ENCODE peak calls at places on chromosomes 1 and 21, in eight cellular contexts. One of them, this sample, is unnamed.

GRCh38 chr1:25697426-25698220 is 81.0 kb downstream of the MAN1C1 start:
- ATAC-seq in K562: no peak
- ATAC-seq in Panc1: no peak
- ATAC-seq in upper lobe of left lung: no peak
- ATAC-seq in HCT116: no peak
- ATAC-seq in HepG2: no peak
- ATAC-seq in GM23338: no peak
- ATAC-seq in GM12878: no peak
- ATAC-seq in this sample: no peak

GRCh38 chr1:61301824-61302652 is 219.7 kb downstream of the NFIA start:
- ATAC-seq in K562: no peak
- ATAC-seq in Panc1: no peak
- ATAC-seq in upper lobe of left lung: peak
- ATAC-seq in HCT116: no peak
- ATAC-seq in HepG2: peak
- ATAC-seq in GM23338: peak
- ATAC-seq in GM12878: no peak
- ATAC-seq in this sample: peak

GRCh38 chr21:26887241-26887640 is 42.0 kb upstream of the ADAMTS1 start:
- ATAC-seq in K562: no peak
- ATAC-seq in Panc1: no peak
- ATAC-seq in upper lobe of left lung: no peak
- ATAC-seq in HCT116: no peak
- ATAC-seq in HepG2: no peak
- ATAC-seq in GM23338: no peak
- ATAC-seq in GM12878: no peak
- ATAC-seq in this sample: no peak

GRCh38 chr1:37630426-37631038 is 4.2 kb downstream of the RSPO1 start:
- ATAC-seq in K562: no peak
- ATAC-seq in Panc1: no peak
- ATAC-seq in upper lobe of left lung: no peak
- ATAC-seq in HCT116: no peak
- ATAC-seq in HepG2: no peak
- ATAC-seq in GM23338: peak
- ATAC-seq in GM12878: peak
- ATAC-seq in this sample: no peak

GRCh38 chr21:20519076-20519475 is 479.1 kb upstream of the NCAM2 start:
- ATAC-seq in K562: no peak
- ATAC-seq in Panc1: no peak
- ATAC-seq in upper lobe of left lung: no peak
- ATAC-seq in HCT116: no peak
- ATAC-seq in HepG2: no peak
- ATAC-seq in GM23338: no peak
- ATAC-seq in GM12878: no peak
- ATAC-seq in this sample: no peak

GRCh38 chr1:226975259-226975908 is 35.3 kb downstream of the COQ8A start:
- ATAC-seq in K562: no peak
- ATAC-seq in Panc1: no peak
- ATAC-seq in upper lobe of left lung: no peak
- ATAC-seq in HCT116: no peak
- ATAC-seq in HepG2: no peak
- ATAC-seq in GM23338: peak
- ATAC-seq in GM12878: no peak
- ATAC-seq in this sample: no peak

GRCh38 chr21:46222436-46223116 is 6.0 kb downstream of the LSS start:
- ATAC-seq in K562: no peak
- ATAC-seq in Panc1: no peak
- ATAC-seq in upper lobe of left lung: no peak
- ATAC-seq in HCT116: no peak
- ATAC-seq in HepG2: no peak
- ATAC-seq in GM23338: no peak
- ATAC-seq in GM12878: no peak
- ATAC-seq in this sample: no peak

GRCh38 chr1:229641306-229641705 is 15.3 kb downstream of the URB2 start:
- ATAC-seq in K562: no peak
- ATAC-seq in Panc1: no peak
- ATAC-seq in upper lobe of left lung: no peak
- ATAC-seq in HCT116: no peak
- ATAC-seq in HepG2: no peak
- ATAC-seq in GM23338: no peak
- ATAC-seq in GM12878: no peak
- ATAC-seq in this sample: no peak

GRCh38 chr1:93979718-93980319 is 70.6 kb upstream of the GCLM start:
- ATAC-seq in K562: no peak
- ATAC-seq in Panc1: peak
- ATAC-seq in upper lobe of left lung: peak
- ATAC-seq in HCT116: no peak
- ATAC-seq in HepG2: peak
- ATAC-seq in GM23338: peak
- ATAC-seq in GM12878: no peak
- ATAC-seq in this sample: peak

GRCh38 chr1:225919906-225920305 is 4.1 kb downstream of the PYCR2 start:
- ATAC-seq in K562: no peak
- ATAC-seq in Panc1: no peak
- ATAC-seq in upper lobe of left lung: no peak
- ATAC-seq in HCT116: no peak
- ATAC-seq in HepG2: no peak
- ATAC-seq in GM23338: no peak
- ATAC-seq in GM12878: no peak
- ATAC-seq in this sample: no peak

GRCh38 chr1:63261736-63262142 is 60.6 kb upstream of the FOXD3 start:
- ATAC-seq in K562: peak
- ATAC-seq in Panc1: no peak
- ATAC-seq in upper lobe of left lung: no peak
- ATAC-seq in HCT116: no peak
- ATAC-seq in HepG2: peak
- ATAC-seq in GM23338: no peak
- ATAC-seq in GM12878: no peak
- ATAC-seq in this sample: no peak

GRCh38 chr1:24586970-24587820 is 31.3 kb downstream of the NCMAP start:
- ATAC-seq in K562: peak
- ATAC-seq in Panc1: peak
- ATAC-seq in upper lobe of left lung: peak
- ATAC-seq in HCT116: peak
- ATAC-seq in HepG2: peak
- ATAC-seq in GM23338: peak
- ATAC-seq in GM12878: peak
- ATAC-seq in this sample: peak

GRCh38 chr1:154483941-154484803 is 17.8 kb upstream of the TDRD10 start:
- ATAC-seq in K562: no peak
- ATAC-seq in Panc1: no peak
- ATAC-seq in upper lobe of left lung: peak
- ATAC-seq in HCT116: peak
- ATAC-seq in HepG2: no peak
- ATAC-seq in GM23338: no peak
- ATAC-seq in GM12878: no peak
- ATAC-seq in this sample: no peak

GRCh38 chr1:178076607-178077006 is 17.3 kb upstream of the RASAL2 start:
- ATAC-seq in K562: no peak
- ATAC-seq in Panc1: no peak
- ATAC-seq in upper lobe of left lung: no peak
- ATAC-seq in HCT116: no peak
- ATAC-seq in HepG2: no peak
- ATAC-seq in GM23338: no peak
- ATAC-seq in GM12878: no peak
- ATAC-seq in this sample: no peak

GRCh38 chr1:200355815-200356214 is 54.0 kb downstream of the ZNF281 start:
- ATAC-seq in K562: no peak
- ATAC-seq in Panc1: no peak
- ATAC-seq in upper lobe of left lung: no peak
- ATAC-seq in HCT116: no peak
- ATAC-seq in HepG2: no peak
- ATAC-seq in GM23338: no peak
- ATAC-seq in GM12878: peak
- ATAC-seq in this sample: no peak

GRCh38 chr1:200353232-200353631 is 56.6 kb downstream of the ZNF281 start:
- ATAC-seq in K562: peak
- ATAC-seq in Panc1: no peak
- ATAC-seq in upper lobe of left lung: no peak
- ATAC-seq in HCT116: no peak
- ATAC-seq in HepG2: no peak
- ATAC-seq in GM23338: no peak
- ATAC-seq in GM12878: no peak
- ATAC-seq in this sample: no peak

GRCh38 chr1:200351826-200352549 is 57.8 kb downstream of the ZNF281 start:
- ATAC-seq in K562: no peak
- ATAC-seq in Panc1: peak
- ATAC-seq in upper lobe of left lung: peak
- ATAC-seq in HCT116: no peak
- ATAC-seq in HepG2: peak
- ATAC-seq in GM23338: no peak
- ATAC-seq in GM12878: peak
- ATAC-seq in this sample: no peak

GRCh38 chr1:200359610-200360163 is 50.1 kb downstream of the ZNF281 start:
- ATAC-seq in K562: no peak
- ATAC-seq in Panc1: no peak
- ATAC-seq in upper lobe of left lung: no peak
- ATAC-seq in HCT116: no peak
- ATAC-seq in HepG2: no peak
- ATAC-seq in GM23338: no peak
- ATAC-seq in GM12878: no peak
- ATAC-seq in this sample: no peak

GRCh38 chr1:200354243-200354642 is 55.6 kb downstream of the ZNF281 start:
- ATAC-seq in K562: no peak
- ATAC-seq in Panc1: no peak
- ATAC-seq in upper lobe of left lung: no peak
- ATAC-seq in HCT116: no peak
- ATAC-seq in HepG2: no peak
- ATAC-seq in GM23338: no peak
- ATAC-seq in GM12878: peak
- ATAC-seq in this sample: no peak
- H3K27ac ChIP-seq in K562: no peak
- H3K27ac ChIP-seq in Panc1: no peak
- H3K27ac ChIP-seq in upper lobe of left lung: peak
- H3K27ac ChIP-seq in HCT116: no peak
- H3K27ac ChIP-seq in HepG2: no peak
- H3K27ac ChIP-seq in GM23338: peak
- H3K27ac ChIP-seq in GM12878: peak
- H3K27ac ChIP-seq in this sample: no peak

GRCh38 chr1:207034208-207034607 is 1.7 kb upstream of the C1orf116 start:
- ATAC-seq in K562: peak
- ATAC-seq in Panc1: no peak
- ATAC-seq in upper lobe of left lung: no peak
- ATAC-seq in HCT116: no peak
- ATAC-seq in HepG2: no peak
- ATAC-seq in GM23338: no peak
- ATAC-seq in GM12878: no peak
- ATAC-seq in this sample: no peak
- TF ChIP-seq POLR2AphosphoS5 in K562: no peak
- TF ChIP-seq POLR2AphosphoS5 in Panc1: no peak
- TF ChIP-seq POLR2AphosphoS5 in upper lobe of left lung: no peak
- TF ChIP-seq POLR2AphosphoS5 in HCT116: no peak
- TF ChIP-seq POLR2AphosphoS5 in HepG2: no peak
- TF ChIP-seq POLR2AphosphoS5 in GM23338: no peak
- TF ChIP-seq POLR2AphosphoS5 in GM12878: no peak
- TF ChIP-seq POLR2AphosphoS5 in this sample: no peak

GRCh38 chr1:30684881-30685795 is 38.2 kb downstream of the MATN1 start:
- ATAC-seq in K562: peak
- ATAC-seq in Panc1: peak
- ATAC-seq in upper lobe of left lung: peak
- ATAC-seq in HCT116: peak
- ATAC-seq in HepG2: peak
- ATAC-seq in GM23338: peak
- ATAC-seq in GM12878: no peak
- ATAC-seq in this sample: no peak
- TF ChIP-seq CTCF in K562: peak
- TF ChIP-seq CTCF in Panc1: no peak
- TF ChIP-seq CTCF in upper lobe of left lung: no peak
- TF ChIP-seq CTCF in HCT116: peak
- TF ChIP-seq CTCF in HepG2: peak
- TF ChIP-seq CTCF in GM23338: peak
- TF ChIP-seq CTCF in GM12878: no peak
- TF ChIP-seq CTCF in this sample: no peak

DNA sequence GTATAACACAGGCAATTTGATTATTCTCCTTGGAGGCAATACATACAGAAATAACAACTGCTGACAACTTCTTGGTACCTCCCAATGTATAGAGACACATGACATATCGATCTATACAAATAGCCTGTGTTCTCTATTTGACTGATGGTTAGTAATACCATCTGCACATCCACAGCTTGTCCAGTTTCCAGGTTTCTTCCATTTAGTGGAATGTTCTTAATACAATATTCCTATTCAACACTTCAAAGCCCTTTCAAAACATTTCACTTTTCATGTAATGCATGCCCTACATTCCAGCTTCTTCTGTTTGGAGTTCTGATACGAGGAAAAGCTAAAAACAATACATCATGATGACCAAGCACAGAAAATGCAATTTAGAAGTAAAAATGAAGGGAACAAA is 37.0 kb upstream of the GORAB start:
- ATAC-seq in K562: no peak
- ATAC-seq in Panc1: no peak
- ATAC-seq in upper lobe of left lung: no peak
- ATAC-seq in HCT116: no peak
- ATAC-seq in HepG2: no peak
- ATAC-seq in GM23338: no peak
- ATAC-seq in GM12878: no peak
- ATAC-seq in this sample: no peak
- H3K27ac ChIP-seq in K562: no peak
- H3K27ac ChIP-seq in Panc1: no peak
- H3K27ac ChIP-seq in upper lobe of left lung: no peak
- H3K27ac ChIP-seq in HCT116: no peak
- H3K27ac ChIP-seq in HepG2: no peak
- H3K27ac ChIP-seq in GM23338: no peak
- H3K27ac ChIP-seq in GM12878: no peak
- H3K27ac ChIP-seq in this sample: no peak

DNA sequence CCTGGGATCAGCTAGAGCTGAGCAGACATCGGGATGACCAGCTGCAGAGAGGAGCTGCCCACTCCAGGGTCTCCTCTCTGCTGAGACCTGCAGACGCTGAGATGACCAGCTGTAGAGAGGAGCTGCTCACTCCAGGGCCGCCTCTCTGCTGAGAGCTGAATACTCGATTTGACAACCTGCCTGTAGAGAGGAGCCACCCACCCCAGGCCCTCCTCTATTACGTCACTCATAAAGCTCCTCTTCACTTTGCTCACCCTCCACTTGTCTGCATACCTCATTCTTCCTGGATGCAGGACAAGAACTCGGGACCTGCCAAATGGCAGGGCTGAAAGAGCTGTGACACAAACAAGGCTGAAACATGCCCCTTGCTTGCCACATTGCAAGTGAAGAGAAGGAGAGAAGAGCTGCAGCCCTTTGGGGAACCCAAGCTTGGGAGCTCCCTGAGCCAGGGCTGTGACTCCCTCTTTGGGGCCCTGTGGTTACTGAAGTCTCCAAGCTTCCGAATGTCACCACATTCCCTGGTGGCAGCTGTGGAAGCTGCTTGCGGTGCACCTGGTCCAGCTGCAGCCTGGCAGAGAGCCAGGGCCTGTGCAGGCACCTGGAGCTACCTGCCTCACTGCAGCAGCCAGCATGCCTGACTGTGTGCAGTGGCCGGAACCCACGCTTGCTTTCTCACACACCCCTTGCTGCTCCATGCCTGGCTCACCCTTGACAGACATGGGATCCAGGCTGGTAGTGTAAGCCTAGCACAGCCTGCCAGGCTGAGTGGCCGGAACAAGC is 59.6 kb downstream of the CC2D1B start:
- ATAC-seq in K562: peak
- ATAC-seq in Panc1: peak
- ATAC-seq in upper lobe of left lung: no peak
- ATAC-seq in HCT116: no peak
- ATAC-seq in HepG2: peak
- ATAC-seq in GM23338: peak
- ATAC-seq in GM12878: no peak
- ATAC-seq in this sample: no peak
- TF ChIP-seq POLR2AphosphoS5 in K562: no peak
- TF ChIP-seq POLR2AphosphoS5 in Panc1: no peak
- TF ChIP-seq POLR2AphosphoS5 in upper lobe of left lung: no peak
- TF ChIP-seq POLR2AphosphoS5 in HCT116: no peak
- TF ChIP-seq POLR2AphosphoS5 in HepG2: no peak
- TF ChIP-seq POLR2AphosphoS5 in GM23338: no peak
- TF ChIP-seq POLR2AphosphoS5 in GM12878: no peak
- TF ChIP-seq POLR2AphosphoS5 in this sample: no peak

This sample was measured in gastroesophageal sphincter.